ENCODE peak calls at places on chromosomes 7 and 10, in five cellular contexts. One of them, this sample, is unnamed.

GRCh38 chr7:3942778-3943177 is 641.7 kb downstream of the SDK1 start:
- DNase-seq in SK-N-DZ: no peak
- DNase-seq in Panc1: no peak
- DNase-seq in T-cell: no peak
- DNase-seq in hypothalamus: no peak
- DNase-seq in this sample: no peak

GRCh38 chr10:118272090-118272775 is 69.9 kb downstream of the FAM204A start:
- DNase-seq in Panc1: no peak
- DNase-seq in SK-N-DZ: no peak
- DNase-seq in hypothalamus: no peak
- DNase-seq in T-cell: no peak
- DNase-seq in this sample: no peak

GRCh38 chr7:66537380-66537779 is 91.3 kb upstream of the KCTD7 start:
- DNase-seq in hypothalamus: no peak
- DNase-seq in Panc1: no peak
- DNase-seq in SK-N-DZ: no peak
- DNase-seq in T-cell: no peak
- DNase-seq in this sample: no peak

GRCh38 chr7:137606061-137606674 is 240.6 kb downstream of the DGKI start:
- DNase-seq in SK-N-DZ: peak; percentile 53
- DNase-seq in T-cell: no peak
- DNase-seq in hypothalamus: no peak
- DNase-seq in Panc1: peak; percentile 41
- DNase-seq in this sample: no peak

GRCh38 chr7:112798199-112799159 is 8.3 kb upstream of the TMEM168 start:
- DNase-seq in hypothalamus: no peak
- DNase-seq in Panc1: no peak
- DNase-seq in SK-N-DZ: peak; percentile 28
- DNase-seq in T-cell: no peak
- DNase-seq in this sample: no peak

GRCh38 chr10:49001402-49001801 is 61.8 kb upstream of the LRRC18 start:
- DNase-seq in SK-N-DZ: peak; percentile 69
- DNase-seq in hypothalamus: no peak
- DNase-seq in T-cell: no peak
- DNase-seq in Panc1: no peak
- DNase-seq in this sample: no peak

GRCh38 chr10:132263866-132264265 is 43.9 kb downstream of the STK32C start:
- DNase-seq in SK-N-DZ: no peak
- DNase-seq in hypothalamus: no peak
- DNase-seq in Panc1: no peak
- DNase-seq in T-cell: no peak
- DNase-seq in this sample: no peak

GRCh38 chr7:23022258-23022745 is 8.4 kb upstream of the HYCC1 start:
- DNase-seq in SK-N-DZ: no peak
- DNase-seq in hypothalamus: no peak
- DNase-seq in Panc1: no peak
- DNase-seq in T-cell: no peak
- DNase-seq in this sample: no peak

GRCh38 chr7:151174246-151175046 is 7.0 kb upstream of the GBX1 start:
- DNase-seq in hypothalamus: no peak
- DNase-seq in SK-N-DZ: no peak
- DNase-seq in Panc1: no peak
- DNase-seq in T-cell: no peak
- DNase-seq in this sample: no peak

GRCh38 chr10:28367865-28368541 is 65.1 kb upstream of the MPP7 start:
- DNase-seq in SK-N-DZ: no peak
- DNase-seq in hypothalamus: no peak
- DNase-seq in Panc1: no peak
- DNase-seq in T-cell: peak; percentile 60
- DNase-seq in this sample: peak; percentile 49

GRCh38 chr10:86711957-86712708 is 43.8 kb downstream of the LDB3 start:
- DNase-seq in Panc1: no peak
- DNase-seq in hypothalamus: no peak
- DNase-seq in SK-N-DZ: peak; percentile 67
- DNase-seq in T-cell: no peak
- DNase-seq in this sample: no peak

GRCh38 chr10:3708830-3709229 is 76.2 kb downstream of the KLF6 start:
- DNase-seq in SK-N-DZ: no peak
- DNase-seq in T-cell: no peak
- DNase-seq in Panc1: no peak
- DNase-seq in hypothalamus: no peak
- DNase-seq in this sample: no peak

GRCh38 chr10:2978111-2978510 is 89.2 kb upstream of the PFKP start:
- DNase-seq in SK-N-DZ: peak; percentile 57
- DNase-seq in hypothalamus: no peak
- DNase-seq in Panc1: peak; percentile 64
- DNase-seq in T-cell: no peak
- DNase-seq in this sample: no peak

GRCh38 chr10:71059943-71060342 is 152.4 kb upstream of the UNC5B start:
- DNase-seq in Panc1: no peak
- DNase-seq in T-cell: no peak
- DNase-seq in hypothalamus: no peak
- DNase-seq in SK-N-DZ: no peak
- DNase-seq in this sample: no peak

GRCh38 chr10:76337641-76338040 is 906.2 kb downstream of the LRMDA start:
- DNase-seq in T-cell: no peak
- DNase-seq in SK-N-DZ: no peak
- DNase-seq in Panc1: no peak
- DNase-seq in hypothalamus: no peak
- DNase-seq in this sample: no peak

GRCh38 chr10:52706347-52707070 is 66.1 kb downstream of the MBL2 start:
- DNase-seq in Panc1: no peak
- DNase-seq in T-cell: no peak
- DNase-seq in hypothalamus: no peak
- DNase-seq in SK-N-DZ: no peak
- DNase-seq in this sample: no peak

GRCh38 chr10:84204122-84204521 is 9.8 kb downstream of the CDHR1 start:
- DNase-seq in hypothalamus: no peak
- DNase-seq in T-cell: no peak
- DNase-seq in Panc1: no peak
- DNase-seq in SK-N-DZ: no peak
- DNase-seq in this sample: no peak

GRCh38 chr10:13949844-13950542 is 363.2 kb downstream of the PRPF18 start:
- DNase-seq in hypothalamus: no peak
- DNase-seq in Panc1: peak; percentile 69
- DNase-seq in SK-N-DZ: no peak
- DNase-seq in T-cell: no peak
- DNase-seq in this sample: no peak

GRCh38 chr10:35783305-35783838 is 141.3 kb upstream of the FZD8 start:
- DNase-seq in SK-N-DZ: no peak
- DNase-seq in T-cell: no peak
- DNase-seq in hypothalamus: no peak
- DNase-seq in Panc1: no peak
- DNase-seq in this sample: no peak

GRCh38 chr10:79070611-79071534 is 2.1 kb downstream of the ZMIZ1 start:
- DNase-seq in Panc1: no peak
- DNase-seq in T-cell: no peak
- DNase-seq in SK-N-DZ: peak; percentile 64
- DNase-seq in hypothalamus: peak; percentile 75
- DNase-seq in this sample: no peak

GRCh38 chr7:68476966-68477365 is 1121.3 kb upstream of the AUTS2 start:
- DNase-seq in T-cell: no peak
- DNase-seq in hypothalamus: no peak
- DNase-seq in Panc1: no peak
- DNase-seq in SK-N-DZ: no peak
- DNase-seq in this sample: no peak

GRCh38 chr7:155581954-155582353 is 35.6 kb upstream of the CNPY1 start:
- DNase-seq in Panc1: no peak
- DNase-seq in SK-N-DZ: no peak
- DNase-seq in hypothalamus: no peak
- DNase-seq in T-cell: no peak
- DNase-seq in this sample: no peak

GRCh38 chr10:77392236-77392721 is 245.3 kb downstream of the KCNMA1 start:
- DNase-seq in Panc1: no peak
- DNase-seq in SK-N-DZ: no peak
- DNase-seq in hypothalamus: no peak
- DNase-seq in T-cell: no peak
- DNase-seq in this sample: no peak

GRCh38 chr7:22725585-22725984 is 1.4 kb upstream of the IL6 start:
- DNase-seq in Panc1: no peak
- DNase-seq in T-cell: no peak
- DNase-seq in SK-N-DZ: no peak
- DNase-seq in hypothalamus: no peak
- DNase-seq in this sample: no peak

GRCh38 chr10:4812041-4812440 is 14.0 kb upstream of the AKR1E2 start:
- DNase-seq in T-cell: no peak
- DNase-seq in hypothalamus: no peak
- DNase-seq in Panc1: no peak
- DNase-seq in SK-N-DZ: no peak
- DNase-seq in this sample: no peak

GRCh38 chr7:82562716-82563404 is 119.3 kb upstream of the CACNA2D1 start:
- DNase-seq in Panc1: peak; percentile 12
- DNase-seq in T-cell: no peak
- DNase-seq in hypothalamus: no peak
- DNase-seq in SK-N-DZ: no peak
- DNase-seq in this sample: no peak

GRCh38 chr7:102463841-102464576 is 654 bp downstream of the ALKBH4 start:
- DNase-seq in SK-N-DZ: no peak
- DNase-seq in T-cell: no peak
- DNase-seq in Panc1: no peak
- DNase-seq in hypothalamus: no peak
- DNase-seq in this sample: no peak

GRCh38 chr7:21023841-21024502 is 237.3 kb upstream of the SP8 start:
- DNase-seq in Panc1: no peak
- DNase-seq in T-cell: no peak
- DNase-seq in SK-N-DZ: no peak
- DNase-seq in hypothalamus: no peak
- DNase-seq in this sample: no peak

GRCh38 chr7:100170111-100170897 is 1.9 kb upstream of the GAL3ST4 start:
- DNase-seq in Panc1: no peak
- DNase-seq in SK-N-DZ: no peak
- DNase-seq in T-cell: no peak
- DNase-seq in hypothalamus: no peak
- DNase-seq in this sample: no peak

GRCh38 chr7:29479606-29480200 is 83.9 kb upstream of the PRR15 start:
- DNase-seq in Panc1: no peak
- DNase-seq in T-cell: no peak
- DNase-seq in SK-N-DZ: no peak
- DNase-seq in hypothalamus: peak; percentile 30
- DNase-seq in this sample: no peak

GRCh38 chr7:22361795-22362194 is 4.8 kb upstream of the RAPGEF5 start:
- DNase-seq in T-cell: no peak
- DNase-seq in hypothalamus: no peak
- DNase-seq in SK-N-DZ: no peak
- DNase-seq in Panc1: peak; percentile 10
- DNase-seq in this sample: no peak

GRCh38 chr10:78491812-78492211 is 458.1 kb downstream of the RPS24 start:
- DNase-seq in Panc1: no peak
- DNase-seq in hypothalamus: no peak
- DNase-seq in SK-N-DZ: no peak
- DNase-seq in T-cell: no peak
- DNase-seq in this sample: no peak

This sample was measured in effector CD4-positive, alpha-beta T cell.